ENCODE peak calls at places on chromosome 20, in ten cellular contexts. T is GM12892; X is HFFc6; G is lower lobe of right lung; L is caudate nucleus; F is RKO; M is astrocyte of the spinal cord; O is stimulated activated CD4-positive, alpha-beta T cell treated with anti-CD3 and anti-CD28 coated beads, TNF-alpha, amount 100 ng/mL, for 24 hours; A is SW480; V is prostate gland. S is an unnamed sample.

GRCh38 chr20:9507544-9508239 is 6.7 kb upstream of the LAMP5 start:
- DNase-seq in O (no peak), L (no peak), A (no peak), M (no peak), F (no peak), T (no peak), V (no peak), G (no peak), X (no peak), S (no peak)

GRCh38 chr20:35558416-35558815 is 16.5 kb downstream of the ERGIC3 start:
- DNase-seq in A (no peak), V (no peak), F (no peak), L (no peak), G (no peak), O (no peak), M (no peak), X (no peak), T (no peak), S (no peak)

GRCh38 chr20:31590717-31591225 is 14.3 kb upstream of the ID1 start:
- DNase-seq in T (no peak), F (no peak), O (no peak), X (no peak), A (no peak), L (no peak), M (no peak), V (no peak), G (no peak), S (no peak)

GRCh38 chr20:22966787-22967464 is 68.2 kb upstream of the SSTR4 start:
- DNase-seq in G (no peak), F (no peak), O (no peak), T (no peak), V (no peak), A (no peak), X (no peak), M (no peak), L (no peak), S (no peak)

GRCh38 chr20:667351-668034 is 8.1 kb downstream of the SCRT2 start:
- DNase-seq in O (no peak), T (no peak), F (peak), M (peak), X (no peak), A (peak), G (peak), V (no peak), L (no peak), S (peak)

GRCh38 chr20:15252289-15252688 is 914.9 kb upstream of the FLRT3 start:
- DNase-seq in F (no peak), X (no peak), O (no peak), A (no peak), V (no peak), L (no peak), T (no peak), G (no peak), M (no peak), S (no peak)

GRCh38 chr20:8094845-8095244 is 37.2 kb upstream of the PLCB1 start:
- DNase-seq in L (no peak), A (no peak), G (no peak), F (peak), M (no peak), V (peak), X (peak), T (no peak), O (no peak), S (peak)

GRCh38 chr20:61807426-61808160 is 258.1 kb downstream of the TAF4 start:
- DNase-seq in T (no peak), L (no peak), M (no peak), O (no peak), X (no peak), G (peak), V (no peak), A (no peak), F (no peak), S (no peak)

GRCh38 chr20:12056836-12057235 is 139.1 kb downstream of the BTBD3 start:
- DNase-seq in A (no peak), G (no peak), M (no peak), L (no peak), X (no peak), T (no peak), V (no peak), F (no peak), O (no peak), S (no peak)

GRCh38 chr20:19275630-19276071 is 63.2 kb downstream of the SLC24A3 start:
- DNase-seq in V (peak), X (no peak), O (no peak), A (no peak), L (peak), T (no peak), M (no peak), F (no peak), G (peak), S (peak)

GRCh38 chr20:49819702-49820101 is 7.1 kb downstream of the SLC9A8 start:
- DNase-seq in L (no peak), A (no peak), X (no peak), O (no peak), F (no peak), T (no peak), G (no peak), V (no peak), M (no peak), S (no peak)

GRCh38 chr20:17822039-17822438 is 122.3 kb downstream of the BANF2 start:
- DNase-seq in A (peak), M (peak), O (no peak), G (no peak), F (no peak), L (no peak), X (peak), V (peak), T (no peak), S (peak)

GRCh38 chr20:40991181-40991889 is 37.3 kb upstream of the TOP1 start:
- DNase-seq in V (no peak), F (no peak), X (no peak), A (no peak), M (no peak), O (no peak), T (peak), G (peak), L (no peak), S (peak)

GRCh38 chr20:44335675-44336074 is 1.2 kb upstream of the R3HDML start:
- DNase-seq in F (no peak), L (no peak), T (no peak), V (no peak), A (no peak), X (no peak), G (no peak), M (no peak), O (no peak), S (no peak)

GRCh38 chr20:7926323-7926722 is 13.9 kb downstream of the HAO1 start:
- DNase-seq in X (no peak), G (no peak), L (no peak), T (no peak), V (no peak), M (no peak), O (no peak), A (no peak), F (no peak), S (no peak)

GRCh38 chr20:57650756-57651483 is 30.7 kb upstream of the ZBP1 start:
- DNase-seq in G (peak), V (no peak), L (no peak), A (no peak), X (no peak), M (no peak), T (no peak), F (no peak), O (no peak), S (no peak)

GRCh38 chr20:62921119-62921687 is 5.1 kb downstream of the DIDO1 start:
- DNase-seq in X (peak), V (peak), F (peak), M (peak), A (peak), O (no peak), T (no peak), L (no peak), G (peak), S (peak)

GRCh38 chr20:47137231-47137865 is 219.2 kb downstream of the ZMYND8 start:
- DNase-seq in F (no peak), V (no peak), A (no peak), O (no peak), M (no peak), X (peak), L (no peak), G (no peak), T (no peak), S (peak)

GRCh38 chr20:10131612-10132345 is 86.9 kb upstream of the SNAP25 start:
- DNase-seq in V (peak), T (no peak), F (no peak), G (no peak), A (no peak), O (no peak), X (no peak), M (peak), L (peak), S (peak)

GRCh38 chr20:43442310-43442880 is 15.3 kb upstream of the SRSF6 start:
- DNase-seq in V (no peak), O (no peak), M (no peak), G (no peak), F (no peak), X (peak), T (no peak), A (peak), L (no peak), S (peak)

GRCh38 chr20:56358070-56358469 is 704 bp upstream of the FAM210B start:
- DNase-seq in A (peak), M (no peak), F (no peak), V (peak), O (no peak), T (no peak), G (no peak), L (no peak), X (peak), S (peak)

GRCh38 chr20:63016514-63017075 is 9.8 kb upstream of the BHLHE23 start:
- DNase-seq in O (no peak), M (no peak), T (no peak), F (no peak), X (no peak), V (no peak), L (no peak), A (no peak), G (peak), S (no peak)

GRCh38 chr20:37615507-37616425 is 78.1 kb upstream of the CTNNBL1 start:
- DNase-seq in L (no peak), A (peak), X (peak), F (peak), V (peak), G (no peak), O (peak), M (peak), T (no peak), S (peak)

GRCh38 chr20:50380697-50381040 is 129.5 kb upstream of the PTPN1 start:
- DNase-seq in O (no peak), A (no peak), T (no peak), X (peak), L (no peak), G (no peak), M (peak), V (peak), F (peak), S (no peak)

GRCh38 chr20:41058007-41058673 is 29.5 kb downstream of the TOP1 start:
- DNase-seq in T (no peak), L (no peak), G (no peak), F (peak), A (peak), X (peak), V (no peak), M (peak), O (no peak), S (peak)

GRCh38 chr20:43994486-43995100 is 79.9 kb downstream of the TOX2 start:
- DNase-seq in L (no peak), G (no peak), A (no peak), T (no peak), M (peak), X (peak), O (no peak), V (no peak), F (peak), S (peak)

GRCh38 chr20:23588434-23589403 is 17.0 kb downstream of the CST9 start:
- DNase-seq in G (no peak), T (no peak), L (no peak), A (peak), F (no peak), X (no peak), M (no peak), O (no peak), V (no peak), S (no peak)

GRCh38 chr20:47358052-47358671 is 1.7 kb upstream of the ZMYND8 start:
- DNase-seq in G (no peak), V (no peak), A (peak), L (no peak), X (no peak), O (no peak), T (no peak), F (no peak), M (peak), S (no peak)

GRCh38 chr20:10115021-10115420 is 80.2 kb downstream of the ANKEF1 start:
- DNase-seq in T (no peak), F (peak), M (peak), V (no peak), L (no peak), X (peak), O (no peak), G (no peak), A (peak), S (peak)

GRCh38 chr20:20549699-20550098 is 162.7 kb downstream of the RALGAPA2 start:
- DNase-seq in A (peak), M (peak), F (peak), L (no peak), G (no peak), V (no peak), X (peak), O (no peak), T (no peak), S (peak)

GRCh38 chr20:46352370-46352938 is 44.2 kb upstream of the CDH22 start:
- DNase-seq in A (no peak), L (no peak), X (no peak), F (no peak), T (no peak), V (no peak), G (no peak), M (no peak), O (no peak), S (no peak)

GRCh38 chr20:56826971-56827645 is 198.0 kb downstream of the TFAP2C start:
- DNase-seq in V (peak), T (no peak), F (no peak), X (peak), A (no peak), M (peak), O (no peak), L (no peak), G (no peak), S (peak)

GRCh38 chr20:32855387-32855786 is 3.3 kb upstream of the EFCAB8 start:
- DNase-seq in G (no peak), O (no peak), A (no peak), M (no peak), V (no peak), F (no peak), X (no peak), T (no peak), L (no peak), S (no peak)

GRCh38 chr20:48766205-48766604 is 61.6 kb downstream of the PREX1 start:
- DNase-seq in T (no peak), L (no peak), M (no peak), G (no peak), A (no peak), X (no peak), V (no peak), O (no peak), F (no peak), S (no peak)

GRCh38 chr20:38172344-38172743 is 7.3 kb upstream of the TGM2 start:
- DNase-seq in F (peak), L (no peak), X (no peak), O (no peak), V (no peak), G (no peak), T (no peak), M (peak), A (peak), S (peak)

GRCh38 chr20:59042796-59043621 is 423 bp upstream of the PRELID3B start:
- DNase-seq in F (peak), A (peak), G (peak), M (peak), L (peak), O (peak), T (peak), X (peak), V (peak), S (peak)

S was measured in HCEC 1CT.